ENCODE peak calls at places on chromosomes 2 and 18, in six cellular contexts. One of them, this sample, is unnamed.

GRCh38 chr2:235000426-235001236 is 48.8 kb downstream of the SH3BP4 start:
- DNase-seq in breast epithelium: no peak
- DNase-seq in mesothelial cell of epicardium: no peak
- DNase-seq in CD4-positive, alpha-beta T cell: no peak
- DNase-seq in H9: no peak
- DNase-seq in gastrocnemius medialis: no peak
- DNase-seq in this sample: no peak

GRCh38 chr2:191846787-191847620 is at the start of gene CAVIN2:
- DNase-seq in mesothelial cell of epicardium: no peak
- DNase-seq in gastrocnemius medialis: peak; percentile 41
- DNase-seq in breast epithelium: peak; percentile 49
- DNase-seq in H9: no peak
- DNase-seq in CD4-positive, alpha-beta T cell: no peak
- DNase-seq in this sample: no peak

GRCh38 chr18:36377626-36378025 is 80.1 kb downstream of the FHOD3 start:
- DNase-seq in breast epithelium: no peak
- DNase-seq in CD4-positive, alpha-beta T cell: no peak
- DNase-seq in mesothelial cell of epicardium: no peak
- DNase-seq in H9: no peak
- DNase-seq in gastrocnemius medialis: no peak
- DNase-seq in this sample: no peak

GRCh38 chr2:19358242-19359020 is at the start of gene OSR1:
- DNase-seq in breast epithelium: peak; percentile 61
- DNase-seq in CD4-positive, alpha-beta T cell: no peak
- DNase-seq in gastrocnemius medialis: peak; percentile 53
- DNase-seq in mesothelial cell of epicardium: no peak
- DNase-seq in H9: peak; percentile 85
- DNase-seq in this sample: no peak

GRCh38 chr18:11885278-11885991 is 22.7 kb downstream of the MPPE1 start:
- DNase-seq in mesothelial cell of epicardium: no peak
- DNase-seq in breast epithelium: no peak
- DNase-seq in CD4-positive, alpha-beta T cell: no peak
- DNase-seq in gastrocnemius medialis: no peak
- DNase-seq in H9: no peak
- DNase-seq in this sample: no peak

GRCh38 chr18:69882965-69883668 is 64.6 kb downstream of the CD226 start:
- DNase-seq in mesothelial cell of epicardium: no peak
- DNase-seq in H9: no peak
- DNase-seq in CD4-positive, alpha-beta T cell: no peak
- DNase-seq in breast epithelium: no peak
- DNase-seq in gastrocnemius medialis: no peak
- DNase-seq in this sample: no peak

GRCh38 chr2:178478102-178478441 is 328 bp downstream of the FKBP7 start:
- DNase-seq in gastrocnemius medialis: no peak
- DNase-seq in breast epithelium: no peak
- DNase-seq in CD4-positive, alpha-beta T cell: no peak
- DNase-seq in mesothelial cell of epicardium: no peak
- DNase-seq in H9: no peak
- DNase-seq in this sample: no peak

GRCh38 chr2:20212459-20212870 is 12.5 kb downstream of the SDC1 start:
- DNase-seq in CD4-positive, alpha-beta T cell: no peak
- DNase-seq in breast epithelium: peak; percentile 89
- DNase-seq in mesothelial cell of epicardium: peak; percentile 53
- DNase-seq in gastrocnemius medialis: no peak
- DNase-seq in H9: no peak
- DNase-seq in this sample: no peak

GRCh38 chr18:68399721-68400120 is 315.2 kb downstream of the TMX3 start:
- DNase-seq in H9: no peak
- DNase-seq in gastrocnemius medialis: no peak
- DNase-seq in CD4-positive, alpha-beta T cell: no peak
- DNase-seq in mesothelial cell of epicardium: no peak
- DNase-seq in breast epithelium: no peak
- DNase-seq in this sample: no peak

GRCh38 chr2:152134488-152135280 is 35.8 kb upstream of the CACNB4 start:
- DNase-seq in mesothelial cell of epicardium: no peak
- DNase-seq in breast epithelium: no peak
- DNase-seq in CD4-positive, alpha-beta T cell: no peak
- DNase-seq in H9: no peak
- DNase-seq in gastrocnemius medialis: no peak
- DNase-seq in this sample: no peak

GRCh38 chr2:16244966-16245320 is 304.6 kb downstream of the MYCN start:
- DNase-seq in gastrocnemius medialis: no peak
- DNase-seq in CD4-positive, alpha-beta T cell: no peak
- DNase-seq in H9: no peak
- DNase-seq in mesothelial cell of epicardium: no peak
- DNase-seq in breast epithelium: no peak
- DNase-seq in this sample: no peak

GRCh38 chr18:62300359-62300963 is 24.6 kb upstream of the TNFRSF11A start:
- DNase-seq in breast epithelium: no peak
- DNase-seq in mesothelial cell of epicardium: no peak
- DNase-seq in gastrocnemius medialis: no peak
- DNase-seq in CD4-positive, alpha-beta T cell: no peak
- DNase-seq in H9: no peak
- DNase-seq in this sample: no peak

GRCh38 chr2:46171996-46172546 is 125.1 kb upstream of the EPAS1 start:
- DNase-seq in mesothelial cell of epicardium: no peak
- DNase-seq in gastrocnemius medialis: no peak
- DNase-seq in breast epithelium: peak; percentile 54
- DNase-seq in CD4-positive, alpha-beta T cell: no peak
- DNase-seq in H9: no peak
- DNase-seq in this sample: no peak

GRCh38 chr2:239002960-239003932 is 155.4 kb downstream of the TWIST2 start:
- DNase-seq in mesothelial cell of epicardium: no peak
- DNase-seq in CD4-positive, alpha-beta T cell: no peak
- DNase-seq in gastrocnemius medialis: no peak
- DNase-seq in H9: no peak
- DNase-seq in breast epithelium: no peak
- DNase-seq in this sample: no peak
- TF ChIP-seq CTCF in mesothelial cell of epicardium: no peak
- TF ChIP-seq CTCF in CD4-positive, alpha-beta T cell: no peak
- TF ChIP-seq CTCF in gastrocnemius medialis: no peak
- TF ChIP-seq CTCF in H9: no peak
- TF ChIP-seq CTCF in breast epithelium: no peak
- TF ChIP-seq CTCF in this sample: no peak

GRCh38 chr2:140804682-140805235 is 1326.1 kb downstream of the LRP1B start:
- DNase-seq in gastrocnemius medialis: no peak
- DNase-seq in H9: no peak
- DNase-seq in mesothelial cell of epicardium: no peak
- DNase-seq in CD4-positive, alpha-beta T cell: no peak
- DNase-seq in breast epithelium: no peak
- DNase-seq in this sample: no peak

GRCh38 chr2:140814141-140814540 is 1316.7 kb downstream of the LRP1B start:
- DNase-seq in gastrocnemius medialis: no peak
- DNase-seq in mesothelial cell of epicardium: no peak
- DNase-seq in breast epithelium: no peak
- DNase-seq in H9: no peak
- DNase-seq in CD4-positive, alpha-beta T cell: no peak
- DNase-seq in this sample: no peak

GRCh38 chr2:140808211-140808610 is 1322.6 kb downstream of the LRP1B start:
- DNase-seq in mesothelial cell of epicardium: no peak
- DNase-seq in gastrocnemius medialis: no peak
- DNase-seq in breast epithelium: no peak
- DNase-seq in CD4-positive, alpha-beta T cell: no peak
- DNase-seq in H9: no peak
- DNase-seq in this sample: no peak

DNA sequence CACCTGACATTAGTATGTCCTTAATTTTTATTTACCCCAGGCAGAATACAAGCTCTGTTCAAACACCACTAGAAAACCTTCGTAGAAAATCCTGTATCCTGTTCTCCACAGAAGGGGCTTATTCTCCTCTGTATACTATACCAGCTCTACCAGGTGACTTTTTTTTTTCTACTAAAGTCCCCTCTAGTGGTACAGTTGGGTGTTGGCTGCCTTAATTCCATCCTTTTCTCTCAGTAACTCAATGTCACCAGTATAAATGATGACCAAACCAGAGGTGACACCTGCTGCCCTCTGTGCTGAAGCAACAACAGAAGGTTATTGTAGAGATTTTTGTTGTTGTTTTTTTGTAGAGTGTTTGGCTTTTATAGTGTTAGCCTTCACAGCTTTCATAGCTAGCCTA is 1322.0 kb downstream of the LRP1B start:
- DNase-seq in breast epithelium: no peak
- DNase-seq in H9: no peak
- DNase-seq in gastrocnemius medialis: no peak
- DNase-seq in mesothelial cell of epicardium: no peak
- DNase-seq in CD4-positive, alpha-beta T cell: no peak
- DNase-seq in this sample: no peak
- TF ChIP-seq CTCF in breast epithelium: no peak
- TF ChIP-seq CTCF in H9: peak; percentile 62
- TF ChIP-seq CTCF in gastrocnemius medialis: no peak
- TF ChIP-seq CTCF in mesothelial cell of epicardium: no peak
- TF ChIP-seq CTCF in CD4-positive, alpha-beta T cell: no peak
- TF ChIP-seq CTCF in this sample: no peak

GRCh38 chr2:53829669-53830290 is 30.0 kb downstream of the GPR75 start:
- DNase-seq in breast epithelium: no peak
- DNase-seq in mesothelial cell of epicardium: no peak
- DNase-seq in H9: no peak
- DNase-seq in CD4-positive, alpha-beta T cell: no peak
- DNase-seq in gastrocnemius medialis: peak; percentile 71
- DNase-seq in this sample: no peak

GRCh38 chr2:53828331-53828730 is 31.4 kb downstream of the GPR75 start:
- DNase-seq in gastrocnemius medialis: no peak
- DNase-seq in breast epithelium: no peak
- DNase-seq in mesothelial cell of epicardium: no peak
- DNase-seq in H9: no peak
- DNase-seq in CD4-positive, alpha-beta T cell: no peak
- DNase-seq in this sample: no peak

GRCh38 chr2:53829252-53829651 is 30.5 kb downstream of the GPR75 start:
- DNase-seq in gastrocnemius medialis: no peak
- DNase-seq in breast epithelium: no peak
- DNase-seq in CD4-positive, alpha-beta T cell: no peak
- DNase-seq in mesothelial cell of epicardium: no peak
- DNase-seq in H9: no peak
- DNase-seq in this sample: no peak

GRCh38 chr2:53826587-53827397 is 33.0 kb downstream of the GPR75 start:
- DNase-seq in breast epithelium: peak; percentile 62
- DNase-seq in H9: no peak
- DNase-seq in mesothelial cell of epicardium: no peak
- DNase-seq in gastrocnemius medialis: peak; percentile 31
- DNase-seq in CD4-positive, alpha-beta T cell: no peak
- DNase-seq in this sample: no peak

DNA sequence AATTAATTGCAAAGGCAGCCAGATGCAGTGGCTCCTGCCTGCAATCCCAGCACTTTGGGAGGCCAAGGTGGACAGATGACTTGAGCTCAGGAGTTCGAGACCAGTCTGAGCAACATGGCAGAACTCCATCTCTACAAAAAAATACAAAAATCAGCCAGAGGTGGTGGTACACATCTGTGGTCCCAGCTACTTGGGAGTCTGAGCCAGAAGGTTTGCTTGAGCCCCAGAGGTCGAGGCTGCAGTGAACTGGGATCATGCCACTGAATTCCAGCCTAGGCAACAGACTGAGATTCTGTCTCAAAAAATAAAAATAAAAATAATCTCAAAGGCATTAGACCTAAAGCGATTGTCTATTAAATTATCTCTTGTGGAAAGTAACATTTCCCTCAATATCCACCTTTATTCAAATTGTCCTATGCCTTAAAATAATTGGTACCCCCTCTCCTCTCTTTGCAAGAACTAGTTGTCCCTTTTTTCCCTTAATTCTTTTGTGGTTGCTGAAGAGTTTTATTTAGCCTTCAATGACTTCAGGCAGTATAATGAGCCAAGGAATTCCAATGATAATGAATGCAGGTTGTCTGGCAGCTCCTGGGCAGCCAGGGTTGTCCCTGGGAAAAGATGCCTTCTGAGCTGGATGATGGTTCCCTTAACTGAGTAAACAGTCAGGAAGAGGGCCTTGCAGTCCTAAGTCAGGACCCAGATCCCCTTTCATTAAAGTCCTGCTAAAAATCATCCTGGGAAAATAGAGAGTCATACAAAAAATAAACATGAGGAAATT is 32.2 kb downstream of the GPR75 start:
- DNase-seq in CD4-positive, alpha-beta T cell: no peak
- DNase-seq in mesothelial cell of epicardium: no peak
- DNase-seq in H9: no peak
- DNase-seq in breast epithelium: peak; percentile 48
- DNase-seq in gastrocnemius medialis: no peak
- DNase-seq in this sample: no peak
- TF ChIP-seq CTCF in CD4-positive, alpha-beta T cell: no peak
- TF ChIP-seq CTCF in mesothelial cell of epicardium: no peak
- TF ChIP-seq CTCF in H9: no peak
- TF ChIP-seq CTCF in breast epithelium: no peak
- TF ChIP-seq CTCF in gastrocnemius medialis: no peak
- TF ChIP-seq CTCF in this sample: no peak

DNA sequence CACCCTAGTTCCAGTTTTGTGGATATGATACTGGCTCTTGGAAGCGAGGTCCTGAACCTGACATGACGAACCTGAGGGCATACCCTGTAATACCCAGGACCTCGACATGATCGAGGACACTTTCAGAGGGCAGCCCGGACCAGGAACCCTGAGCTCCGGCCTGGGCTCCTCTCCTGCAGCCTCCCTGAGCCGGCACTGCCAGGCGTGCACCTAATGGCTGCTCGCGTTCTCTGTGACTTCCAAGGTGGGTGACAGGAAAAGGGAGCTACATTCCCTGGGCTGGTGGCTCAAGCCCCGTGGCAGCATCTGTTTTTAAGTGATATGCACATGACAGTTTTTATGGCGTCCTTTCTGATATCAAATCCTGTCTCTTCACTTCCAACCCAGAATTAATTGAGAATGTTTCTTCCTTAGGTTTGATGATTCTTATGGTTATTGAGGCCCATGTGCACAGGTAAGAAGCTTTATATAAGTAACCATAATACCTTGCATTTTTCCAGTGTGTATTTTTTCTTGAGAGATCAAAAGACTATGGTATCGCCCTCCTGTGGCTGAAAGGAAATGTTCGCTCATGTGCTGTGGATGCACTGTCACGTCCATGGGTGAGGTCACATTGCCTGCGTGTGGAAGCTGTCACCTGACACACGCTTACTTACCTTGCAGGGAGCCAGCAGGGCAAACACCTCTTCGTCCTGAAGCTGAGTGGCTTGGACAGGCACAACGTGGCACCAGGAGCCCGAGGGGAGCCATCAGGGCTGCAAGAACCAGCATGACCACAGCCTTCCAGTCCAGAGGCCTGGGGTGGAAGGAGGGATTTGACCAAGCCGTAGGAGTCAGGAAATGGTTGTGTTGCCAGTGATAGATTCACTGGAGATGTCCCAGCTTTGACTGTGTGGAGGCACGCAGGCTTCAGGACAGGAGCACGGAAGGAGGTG is 367.4 kb upstream of the MYT1L start:
- DNase-seq in gastrocnemius medialis: no peak
- DNase-seq in breast epithelium: no peak
- DNase-seq in CD4-positive, alpha-beta T cell: no peak
- DNase-seq in H9: no peak
- DNase-seq in mesothelial cell of epicardium: no peak
- DNase-seq in this sample: no peak
- TF ChIP-seq CTCF in gastrocnemius medialis: no peak
- TF ChIP-seq CTCF in breast epithelium: no peak
- TF ChIP-seq CTCF in CD4-positive, alpha-beta T cell: no peak
- TF ChIP-seq CTCF in H9: peak; percentile 62
- TF ChIP-seq CTCF in mesothelial cell of epicardium: peak; percentile 48
- TF ChIP-seq CTCF in this sample: no peak

This sample was measured in activated B cell treated with CpG ODN at 0.5 μM for 24 hours.